ENCODE peak calls at places on chromosomes 11 and 22, in four cellular contexts. K is fibroblast of pulmonary artery; P is GM19239; E is activated naive CD4-positive, alpha-beta T cell. J is an unnamed sample.
A peak's percentile ranks its signal among the peaks of the same experiment; 100 is the strongest.

GRCh38 chr22:29917052-29917902 is 34.3 kb downstream of the MTMR3 start:
- DNase-seq in K (peak; percentile 58), P (no peak), E (no peak), J (no peak)

GRCh38 chr22:39723899-39724351 is 153.4 kb downstream of the CACNA1I start:
- DNase-seq in K (peak; percentile 69), P (no peak), E (no peak), J (no peak)

GRCh38 chr11:8333431-8334401 is 70.0 kb upstream of the LMO1 start:
- DNase-seq in K (no peak), P (no peak), E (no peak), J (no peak)

GRCh38 chr11:69854719-69855118 is 35.5 kb upstream of the FGF3 start:
- DNase-seq in K (peak; percentile 21), P (no peak), E (no peak), J (no peak)

GRCh38 chr11:85626496-85626895 is 648 bp downstream of the DLG2 start:
- DNase-seq in K (no peak), P (no peak), E (no peak), J (no peak)

GRCh38 chr22:43624144-43624998 is 187.7 kb downstream of the EFCAB6 start:
- DNase-seq in K (no peak), P (no peak), E (no peak), J (no peak)

GRCh38 chr11:10398525-10398924 is 56.5 kb upstream of the AMPD3 start:
- DNase-seq in K (no peak), P (no peak), E (no peak), J (no peak)

GRCh38 chr11:74822187-74822586 is 73.5 kb downstream of the RNF169 start:
- DNase-seq in K (peak; percentile 75), P (no peak), E (no peak), J (no peak)

J was measured in NCI-H1694.